ENCODE peak calls at places on chromosome 5, in four cellular contexts. One of them, this sample, is unnamed.

GRCh38 chr5:152523964-152524363 is 118.9 kb upstream of the NMUR2 start:
- DNase-seq in mucosa of gallbladder: no peak
- DNase-seq in HTR-8/SVneo: no peak
- DNase-seq in ELF-1: no peak
- DNase-seq in this sample: no peak

GRCh38 chr5:171444582-171444981 is 25.1 kb downstream of the FGF18 start:
- DNase-seq in mucosa of gallbladder: no peak
- DNase-seq in HTR-8/SVneo: no peak
- DNase-seq in ELF-1: no peak
- DNase-seq in this sample: no peak

GRCh38 chr5:73363911-73364730 is 84.5 kb downstream of the FOXD1 start:
- DNase-seq in mucosa of gallbladder: no peak
- DNase-seq in HTR-8/SVneo: no peak
- DNase-seq in ELF-1: no peak
- DNase-seq in this sample: no peak

GRCh38 chr5:38613992-38614836 is 57.8 kb upstream of the LIFR start:
- DNase-seq in mucosa of gallbladder: peak
- DNase-seq in HTR-8/SVneo: no peak
- DNase-seq in ELF-1: no peak
- DNase-seq in this sample: no peak

GRCh38 chr5:98962587-98962986 is 33.8 kb upstream of the CHD1 start:
- DNase-seq in mucosa of gallbladder: no peak
- DNase-seq in HTR-8/SVneo: no peak
- DNase-seq in ELF-1: no peak
- DNase-seq in this sample: no peak

GRCh38 chr5:169126376-169127043 is 174.4 kb downstream of the SLIT3 start:
- DNase-seq in mucosa of gallbladder: no peak
- DNase-seq in HTR-8/SVneo: no peak
- DNase-seq in ELF-1: no peak
- DNase-seq in this sample: no peak

GRCh38 chr5:150516011-150516410 is 8.1 kb downstream of the NDST1 start:
- DNase-seq in mucosa of gallbladder: no peak
- DNase-seq in HTR-8/SVneo: no peak
- DNase-seq in ELF-1: no peak
- DNase-seq in this sample: no peak

GRCh38 chr5:54186108-54186507 is 124.3 kb downstream of the ARL15 start:
- DNase-seq in mucosa of gallbladder: no peak
- DNase-seq in HTR-8/SVneo: no peak
- DNase-seq in ELF-1: no peak
- DNase-seq in this sample: no peak

GRCh38 chr5:163807781-163808180 is 302.4 kb downstream of the MAT2B start:
- DNase-seq in mucosa of gallbladder: no peak
- DNase-seq in HTR-8/SVneo: no peak
- DNase-seq in ELF-1: no peak
- DNase-seq in this sample: no peak

GRCh38 chr5:132011561-132012384 is at the start of gene ACSL6:
- DNase-seq in mucosa of gallbladder: no peak
- DNase-seq in HTR-8/SVneo: no peak
- DNase-seq in ELF-1: no peak
- DNase-seq in this sample: peak

GRCh38 chr5:124798890-124799289 is 52.5 kb upstream of the ZNF608 start:
- DNase-seq in mucosa of gallbladder: no peak
- DNase-seq in HTR-8/SVneo: no peak
- DNase-seq in ELF-1: no peak
- DNase-seq in this sample: no peak

GRCh38 chr5:81315830-81316229 is 14.4 kb downstream of the ZCCHC9 start:
- DNase-seq in mucosa of gallbladder: no peak
- DNase-seq in HTR-8/SVneo: no peak
- DNase-seq in ELF-1: no peak
- DNase-seq in this sample: no peak

GRCh38 chr5:158471179-158471924 is 612.4 kb upstream of the CLINT1 start:
- DNase-seq in mucosa of gallbladder: peak
- DNase-seq in HTR-8/SVneo: no peak
- DNase-seq in ELF-1: peak
- DNase-seq in this sample: no peak

GRCh38 chr5:109105631-109106267 is 304.0 kb downstream of the PJA2 start:
- DNase-seq in mucosa of gallbladder: no peak
- DNase-seq in HTR-8/SVneo: peak
- DNase-seq in ELF-1: no peak
- DNase-seq in this sample: no peak